ENCODE peak calls at places on chromosomes 5 and 9, in four cellular contexts. J is neural progenitor cell, R is HepG2, K is endothelial cell of umbilical vein. G is an unnamed sample.

GRCh38 chr5:7419846-7420245 is 23.9 kb downstream of the ADCY2 start:
- DNase-seq in R (no peak), J (peak; percentile 33), K (no peak), G (no peak)

GRCh38 chr5:1058988-1059883 is 50.6 kb downstream of the NKD2 start:
- DNase-seq in R (no peak), K (no peak), J (no peak), G (no peak)

GRCh38 chr5:84487963-84488362 is 103.3 kb upstream of the EDIL3 start:
- DNase-seq in K (no peak), R (no peak), J (no peak), G (peak; percentile 96)

GRCh38 chr5:123868267-123868666 is 356.3 kb downstream of the CSNK1G3 start:
- DNase-seq in J (no peak), K (no peak), R (no peak), G (no peak)

GRCh38 chr9:97759611-97760288 is 62.6 kb upstream of the XPA start:
- DNase-seq in K (no peak), J (no peak), R (peak; percentile 96), G (no peak)

GRCh38 chr9:91678807-91679206 is 255.2 kb upstream of the NFIL3 start:
- DNase-seq in K (no peak), R (no peak), J (no peak), G (no peak)

GRCh38 chr5:148397968-148398595 is 14.3 kb downstream of the FBXO38 start:
- DNase-seq in J (peak; percentile 71), K (no peak), R (peak; percentile 58), G (no peak)

GRCh38 chr5:78506296-78507049 is 142.1 kb downstream of the LHFPL2 start:
- DNase-seq in R (no peak), K (no peak), J (peak; percentile 25), G (no peak)

GRCh38 chr9:2281031-2281802 is 266.1 kb downstream of the SMARCA2 start:
- DNase-seq in K (no peak), R (no peak), J (peak; percentile 38), G (peak; percentile 76)

GRCh38 chr5:41869739-41870620 is at the start of gene OXCT1:
- DNase-seq in R (peak; percentile 10), K (peak; percentile 82), J (peak; percentile 95), G (peak; percentile 75)

GRCh38 chr5:150603491-150603890 is 37.0 kb upstream of the SYNPO start:
- DNase-seq in R (no peak), K (no peak), J (no peak), G (no peak)

GRCh38 chr5:2753452-2754409 is 2.3 kb upstream of the IRX2 start:
- DNase-seq in K (no peak), R (no peak), J (peak; percentile 59), G (no peak)

GRCh38 chr9:96078866-96079505 is 203.5 kb downstream of the ERCC6L2 start:
- DNase-seq in J (peak; percentile 31), R (no peak), K (no peak), G (no peak)

GRCh38 chr5:135150767-135151166 is 116.7 kb upstream of the PITX1 start:
- DNase-seq in R (no peak), J (no peak), K (no peak), G (no peak)

GRCh38 chr9:88060746-88061145 is 77.5 kb downstream of the SPATA31C2 start:
- DNase-seq in R (no peak), J (no peak), K (no peak), G (peak; percentile 36)

GRCh38 chr9:120713257-120714087 is 798 bp downstream of the MEGF9 start:
- DNase-seq in J (peak; percentile 18), K (no peak), R (no peak), G (no peak)

GRCh38 chr9:91207481-91207888 is 154.2 kb downstream of the AUH start:
- DNase-seq in R (peak; percentile 87), J (no peak), K (no peak), G (peak; percentile 71)

GRCh38 chr9:34575775-34576592 is 13.5 kb downstream of the CNTFR start:
- DNase-seq in R (no peak), K (no peak), J (no peak), G (no peak)

GRCh38 chr9:34577635-34578240 is 11.8 kb downstream of the CNTFR start:
- DNase-seq in K (no peak), R (no peak), J (peak; percentile 84), G (no peak)

GRCh38 chr9:34576593-34576935 is 13.0 kb downstream of the CNTFR start:
- DNase-seq in K (no peak), R (no peak), J (no peak), G (no peak)

GRCh38 chr9:34578241-34579096 is 11.1 kb downstream of the CNTFR start:
- DNase-seq in K (peak; percentile 28), J (peak; percentile 86), R (no peak), G (peak; percentile 55)

GRCh38 chr9:34576943-34577634 is 12.4 kb downstream of the CNTFR start:
- DNase-seq in J (peak; percentile 88), K (no peak), R (no peak), G (no peak)
- TF ChIP-seq EZH2 in J (no peak), K (no peak), R (no peak), G (no peak)

GRCh38 chr9:69376651-69377050 is 51.6 kb downstream of the ENTREP1 start:
- DNase-seq in K (peak; percentile 48), J (no peak), R (no peak), G (peak; percentile 94)

GRCh38 chr9:69379250-69379982 is 54.4 kb downstream of the ENTREP1 start:
- DNase-seq in J (no peak), K (peak; percentile 86), R (no peak), G (peak; percentile 63)

GRCh38 chr9:69380811-69381210 is 55.8 kb downstream of the ENTREP1 start:
- DNase-seq in R (no peak), K (no peak), J (no peak), G (peak; percentile 53)

GRCh38 chr9:69380301-69380700 is 55.3 kb downstream of the ENTREP1 start:
- DNase-seq in K (peak; percentile 35), J (no peak), R (no peak), G (no peak)

DNA sequence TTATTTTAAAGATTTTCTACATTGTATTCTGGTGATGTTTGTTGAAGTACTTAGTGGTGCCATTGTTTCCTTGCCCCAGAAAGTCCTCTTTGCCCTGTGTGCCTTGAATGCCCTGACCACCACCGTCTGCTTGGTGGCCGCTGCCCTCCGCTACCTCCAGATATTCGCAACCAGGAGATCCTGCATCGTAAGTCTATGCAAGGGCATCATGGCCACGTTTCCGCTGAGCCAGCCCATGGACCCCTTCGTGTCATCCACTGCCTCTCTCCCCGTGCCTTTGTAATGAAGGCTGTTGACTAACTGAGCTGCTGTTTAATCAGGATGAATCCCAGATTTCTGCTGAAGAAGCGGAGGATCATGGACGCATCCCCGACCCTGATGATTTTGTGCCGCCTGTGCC is 52.3 kb downstream of the ENTREP1 start:
- DNase-seq in J (no peak), R (no peak), K (no peak), G (no peak)
- H3K27ac ChIP-seq in J (no peak overlapping the region), R (no peak overlapping the region), K (no peak overlapping the region), G (no peak overlapping the region)

GRCh38 chr9:5630038-5630507 is 1.2 kb downstream of the RIC1 start:
- DNase-seq in K (peak; percentile 69), R (peak; percentile 16), J (no peak), G (peak; percentile 46)

GRCh38 chr9:5633243-5633642 is 4.3 kb downstream of the RIC1 start:
- DNase-seq in K (no peak), R (no peak), J (no peak), G (peak; percentile 64)

GRCh38 chr9:5629312-5630037 is 568 bp downstream of the RIC1 start:
- DNase-seq in J (peak; percentile 66), R (no peak), K (peak; percentile 59), G (no peak)

GRCh38 chr9:5632540-5632939 is 3.6 kb downstream of the RIC1 start:
- DNase-seq in J (no peak), R (no peak), K (no peak), G (no peak)

GRCh38 chr9:5631021-5631420 is 2.1 kb downstream of the RIC1 start:
- DNase-seq in J (no peak), R (peak; percentile 23), K (no peak), G (peak; percentile 47)
- H3K9ac ChIP-seq in J (no peak overlapping the region), R (peak overlapping the region; percentile 10), K (no peak overlapping the region), G (no peak overlapping the region)

GRCh38 chr5:102763734-102764133 is 8.6 kb downstream of the PAM start:
- DNase-seq in K (no peak), R (no peak), J (no peak), G (no peak)
- TF ChIP-seq EZH2 in K (no peak), R (no peak), J (no peak), G (no peak)

GRCh38 chr5:111134080-111134479 is 41.9 kb downstream of the WDR36 start:
- DNase-seq in R (no peak), K (peak; percentile 88), J (no peak), G (peak; percentile 8)
- H3K27ac ChIP-seq in R (no peak overlapping the region), K (no peak overlapping the region), J (no peak overlapping the region), G (no peak overlapping the region)

GRCh38 chr5:142512041-142512679 is 173.7 kb downstream of the FGF1 start:
- DNase-seq in J (peak; percentile 31), R (no peak), K (no peak), G (no peak)
- H3K9ac ChIP-seq in J (no peak overlapping the region), R (no peak overlapping the region), K (no peak overlapping the region), G (no peak overlapping the region)

GRCh38 chr9:124012368-124013262 is 1.0 kb downstream of the LHX2 start:
- DNase-seq in J (peak; percentile 55), R (no peak), K (no peak), G (no peak)

GRCh38 chr9:124015661-124016131 is 4.1 kb downstream of the LHX2 start:
- DNase-seq in J (peak; percentile 50), K (no peak), R (no peak), G (no peak)

GRCh38 chr9:124015091-124015660 is 3.6 kb downstream of the LHX2 start:
- DNase-seq in J (peak; percentile 75), R (no peak), K (no peak), G (no peak)

GRCh38 chr9:124013263-124014211 is 2.0 kb downstream of the LHX2 start:
- DNase-seq in J (peak; percentile 74), R (no peak), K (no peak), G (no peak)

DNA sequence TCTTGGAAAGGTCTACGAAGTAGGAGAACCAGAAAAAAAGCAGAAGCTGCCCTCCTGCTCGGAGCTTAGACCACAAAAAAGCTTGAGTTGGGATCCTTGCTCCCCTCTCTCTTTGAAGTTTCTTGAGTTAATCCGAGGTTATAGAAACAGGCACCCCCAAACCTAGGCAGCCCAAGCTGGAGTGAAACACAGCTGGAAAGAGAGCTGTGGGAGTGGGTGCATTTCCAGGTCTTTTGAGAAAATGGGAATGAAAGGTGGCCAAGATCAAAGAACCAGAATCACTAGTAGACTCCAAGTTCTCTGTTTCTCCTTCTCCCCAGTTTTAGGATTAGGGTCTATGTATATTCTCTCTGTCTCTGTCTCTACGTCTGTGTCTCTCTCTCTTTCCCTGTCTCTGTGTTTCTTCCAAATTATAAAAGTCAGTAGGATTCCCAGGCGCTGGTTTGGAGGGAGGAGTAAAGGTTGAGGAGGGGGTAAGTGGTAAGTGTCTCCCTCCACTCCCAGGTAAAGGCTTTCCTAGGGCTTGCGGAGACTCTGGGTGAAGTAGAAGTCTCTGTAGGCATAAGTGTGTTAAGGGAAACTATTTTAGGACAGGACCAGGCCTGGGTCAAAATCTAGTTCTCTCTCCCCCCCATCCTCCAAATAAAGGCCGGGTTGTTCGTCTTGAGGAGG is 2.9 kb downstream of the LHX2 start:
- DNase-seq in R (no peak), J (no peak), K (no peak), G (no peak)
- TF ChIP-seq EZH2 in R (no peak), J (no peak), K (no peak), G (no peak)

G was measured in astrocyte.